ENCODE peak calls at places on chromosome 7, in nine cellular contexts. V, J, A, Z, Y, C, K, R and S are unnamed samples.

GRCh38 chr7:80014507-80014906 is 120.1 kb upstream of the GNAI1 start:
- DNase-seq in V (peak; percentile 56), J (peak; percentile 66), A (no peak), Z (no peak), Y (peak; percentile 25), C (no peak), K (no peak), R (no peak), S (no peak)

GRCh38 chr7:13912740-13913320 is 76.6 kb downstream of the ETV1 start:
- DNase-seq in V (no peak), J (no peak), A (no peak), Z (no peak), Y (no peak), C (no peak), K (no peak), R (no peak), S (no peak)

GRCh38 chr7:20541615-20542349 is 73.7 kb upstream of the ABCB5 start:
- DNase-seq in V (no peak), J (no peak), A (no peak), Z (no peak), Y (no peak), C (no peak), K (no peak), R (no peak), S (no peak)

GRCh38 chr7:28739826-28740225 is 218.3 kb downstream of the TRIL start:
- DNase-seq in V (no peak), J (no peak), A (no peak), Z (no peak), Y (no peak), C (no peak), K (no peak), R (no peak), S (no peak)

GRCh38 chr7:22601812-22602568 is 102.0 kb upstream of the STEAP1B start:
- DNase-seq in V (no peak), J (peak; percentile 85), A (no peak), Z (no peak), Y (no peak), C (no peak), K (no peak), R (no peak), S (no peak)

GRCh38 chr7:47658886-47659635 is 77.2 kb upstream of the TNS3 start:
- DNase-seq in V (no peak), J (no peak), A (no peak), Z (no peak), Y (no peak), C (no peak), K (no peak), R (no peak), S (no peak)

GRCh38 chr7:50331564-50332208 is 27.2 kb downstream of the IKZF1 start:
- DNase-seq in V (no peak), J (no peak), A (no peak), Z (no peak), Y (no peak), C (no peak), K (no peak), R (peak; percentile 62), S (no peak)

GRCh38 chr7:1562611-1563051 is 6.6 kb upstream of the TMEM184A start:
- DNase-seq in V (no peak), J (peak; percentile 66), A (no peak), Z (no peak), Y (no peak), C (no peak), K (no peak), R (no peak), S (no peak)

GRCh38 chr7:23055582-23056178 is 41.8 kb upstream of the HYCC1 start:
- DNase-seq in V (peak; percentile 38), J (peak; percentile 77), A (no peak), Z (peak; percentile 42), Y (peak; percentile 72), C (peak; percentile 44), K (peak; percentile 58), R (peak; percentile 72), S (peak; percentile 51)

GRCh38 chr7:55502209-55502608 is 70.1 kb downstream of the VOPP1 start:
- DNase-seq in V (no peak), J (no peak), A (no peak), Z (no peak), Y (no peak), C (peak; percentile 11), K (no peak), R (no peak), S (no peak)

GRCh38 chr7:46745700-46746090 is 824.6 kb upstream of the IGFBP3 start:
- DNase-seq in V (no peak), J (peak; percentile 21), A (no peak), Z (no peak), Y (no peak), C (no peak), K (no peak), R (no peak), S (no peak)

GRCh38 chr7:4726568-4726967 is 44.5 kb downstream of the FOXK1 start:
- DNase-seq in V (no peak), J (no peak), A (no peak), Z (peak; percentile 41), Y (no peak), C (no peak), K (no peak), R (no peak), S (no peak)